ENCODE peak calls at places on chromosomes 16 and 17, in ten cellular contexts. N is IMR-90, U is Peyer's patch, O is breast epithelium, I is upper lobe of left lung, T is gastrocnemius medialis, R is ovary, Q is stomach, X is esophagus squamous epithelium, V is uterus. C is an unnamed sample.

GRCh38 chr17:38395090-38395489 is 33.2 kb upstream of the ARHGAP23 start:
- DNase-seq in N (no peak), U (no peak), O (no peak), I (no peak), T (no peak), R (no peak), Q (no peak), X (no peak), V (no peak), C (no peak)

GRCh38 chr16:28304214-28304613 is 11.9 kb downstream of the SBK1 start:
- DNase-seq in N (peak), U (no peak), O (no peak), I (no peak), T (no peak), R (peak), Q (peak), X (no peak), V (no peak), C (no peak)

GRCh38 chr17:49031965-49032928 is 35.1 kb downstream of the IGF2BP1 start:
- DNase-seq in N (peak), U (no peak), O (no peak), I (no peak), T (peak), R (no peak), Q (peak), X (no peak), V (peak), C (no peak)

GRCh38 chr16:16861546-16861945 is 482.6 kb downstream of the NPIPA7 start:
- DNase-seq in N (peak), U (peak), O (peak), I (no peak), T (no peak), R (peak), Q (peak), X (no peak), V (peak), C (peak)

GRCh38 chr16:85136705-85137322 is 24.5 kb upstream of the CIBAR2 start:
- DNase-seq in N (no peak), U (no peak), O (no peak), I (no peak), T (peak), R (peak), Q (peak), X (no peak), V (peak), C (no peak)

GRCh38 chr16:75957870-75958269 is 231.6 kb upstream of the CPHXL start:
- DNase-seq in N (no peak), U (no peak), O (no peak), I (no peak), T (no peak), R (no peak), Q (no peak), X (no peak), V (no peak), C (no peak)

GRCh38 chr16:64615647-64616280 is 506.1 kb downstream of the CDH11 start:
- DNase-seq in N (peak), U (no peak), O (no peak), I (no peak), T (no peak), R (no peak), Q (no peak), X (no peak), V (no peak), C (no peak)

GRCh38 chr17:67032985-67033384 is 11.4 kb upstream of the CACNG1 start:
- DNase-seq in N (no peak), U (no peak), O (no peak), I (peak), T (no peak), R (no peak), Q (no peak), X (no peak), V (no peak), C (no peak)

GRCh38 chr17:73184133-73184993 is 8.5 kb upstream of the COG1 start:
- DNase-seq in N (no peak), U (no peak), O (no peak), I (no peak), T (no peak), R (no peak), Q (no peak), X (no peak), V (no peak), C (no peak)

GRCh38 chr17:50318551-50319310 is 27.2 kb upstream of the XYLT2 start:
- DNase-seq in N (peak), U (no peak), O (peak), I (no peak), T (no peak), R (no peak), Q (no peak), X (no peak), V (no peak), C (peak)

GRCh38 chr17:42203354-42203753 is 9.1 kb upstream of the GHDC start:
- DNase-seq in N (no peak), U (no peak), O (no peak), I (no peak), T (no peak), R (no peak), Q (no peak), X (no peak), V (no peak), C (no peak)

GRCh38 chr17:35254107-35254802 is 11.4 kb downstream of the SLFN5 start:
- DNase-seq in N (peak), U (no peak), O (peak), I (no peak), T (peak), R (peak), Q (peak), X (no peak), V (peak), C (peak)

GRCh38 chr16:17387226-17387625 is 83.5 kb downstream of the XYLT1 start:
- DNase-seq in N (no peak), U (no peak), O (no peak), I (no peak), T (no peak), R (no peak), Q (no peak), X (no peak), V (no peak), C (no peak)

GRCh38 chr17:83073389-83074063 is 5.9 kb upstream of the METRNL start:
- DNase-seq in N (no peak), U (peak), O (no peak), I (peak), T (no peak), R (no peak), Q (peak), X (no peak), V (peak), C (no peak)

GRCh38 chr17:72145562-72145961 is 24.7 kb downstream of the SOX9 start:
- DNase-seq in N (no peak), U (no peak), O (no peak), I (no peak), T (no peak), R (no peak), Q (no peak), X (no peak), V (no peak), C (no peak)

GRCh38 chr17:81409190-81409935 is 14.1 kb downstream of the BAHCC1 start:
- DNase-seq in N (no peak), U (no peak), O (no peak), I (peak), T (no peak), R (no peak), Q (no peak), X (no peak), V (no peak), C (no peak)

GRCh38 chr16:52488837-52489289 is 58.1 kb downstream of the TOX3 start:
- DNase-seq in N (no peak), U (no peak), O (no peak), I (no peak), T (no peak), R (no peak), Q (peak), X (no peak), V (no peak), C (no peak)

GRCh38 chr17:47253541-47254402 is at the start of gene ITGB3:
- DNase-seq in N (peak), U (peak), O (peak), I (peak), T (peak), R (peak), Q (peak), X (no peak), V (peak), C (no peak)

GRCh38 chr17:73820686-73821448 is 176.6 kb upstream of the SDK2 start:
- DNase-seq in N (no peak), U (no peak), O (no peak), I (no peak), T (no peak), R (no peak), Q (peak), X (no peak), V (no peak), C (peak)

GRCh38 chr17:37888881-37889280 is 35.3 kb upstream of the TBC1D3K start:
- DNase-seq in N (no peak), U (no peak), O (no peak), I (no peak), T (no peak), R (no peak), Q (no peak), X (no peak), V (no peak), C (no peak)

GRCh38 chr16:86066755-86067154 is 167.8 kb downstream of the IRF8 start:
- DNase-seq in N (no peak), U (no peak), O (no peak), I (no peak), T (no peak), R (no peak), Q (no peak), X (no peak), V (no peak), C (no peak)

GRCh38 chr17:65278050-65278819 is 141.1 kb downstream of the RGS9 start:
- DNase-seq in N (peak), U (peak), O (no peak), I (no peak), T (peak), R (peak), Q (peak), X (no peak), V (peak), C (no peak)

GRCh38 chr16:83044589-83044988 is 417.8 kb downstream of the CDH13 start:
- DNase-seq in N (no peak), U (no peak), O (no peak), I (no peak), T (no peak), R (no peak), Q (no peak), X (no peak), V (no peak), C (no peak)

GRCh38 chr16:87369796-87370719 is 13.5 kb downstream of the FBXO31 start:
- DNase-seq in N (no peak), U (no peak), O (no peak), I (peak), T (peak), R (no peak), Q (no peak), X (no peak), V (no peak), C (no peak)

GRCh38 chr16:17431012-17431411 is 39.7 kb downstream of the XYLT1 start:
- DNase-seq in N (peak), U (no peak), O (no peak), I (no peak), T (no peak), R (no peak), Q (no peak), X (no peak), V (no peak), C (no peak)

GRCh38 chr16:66240996-66241395 is 125.5 kb upstream of the CDH5 start:
- DNase-seq in N (no peak), U (peak), O (peak), I (no peak), T (no peak), R (no peak), Q (no peak), X (no peak), V (no peak), C (no peak)

GRCh38 chr16:685967-686366 is 1.8 kb upstream of the JMJD8 start:
- DNase-seq in N (peak), U (peak), O (no peak), I (peak), T (peak), R (peak), Q (peak), X (no peak), V (no peak), C (no peak)

GRCh38 chr16:78607465-78607864 is 508.0 kb downstream of the WWOX start:
- DNase-seq in N (no peak), U (no peak), O (no peak), I (no peak), T (no peak), R (peak), Q (no peak), X (no peak), V (peak), C (no peak)

DNA sequence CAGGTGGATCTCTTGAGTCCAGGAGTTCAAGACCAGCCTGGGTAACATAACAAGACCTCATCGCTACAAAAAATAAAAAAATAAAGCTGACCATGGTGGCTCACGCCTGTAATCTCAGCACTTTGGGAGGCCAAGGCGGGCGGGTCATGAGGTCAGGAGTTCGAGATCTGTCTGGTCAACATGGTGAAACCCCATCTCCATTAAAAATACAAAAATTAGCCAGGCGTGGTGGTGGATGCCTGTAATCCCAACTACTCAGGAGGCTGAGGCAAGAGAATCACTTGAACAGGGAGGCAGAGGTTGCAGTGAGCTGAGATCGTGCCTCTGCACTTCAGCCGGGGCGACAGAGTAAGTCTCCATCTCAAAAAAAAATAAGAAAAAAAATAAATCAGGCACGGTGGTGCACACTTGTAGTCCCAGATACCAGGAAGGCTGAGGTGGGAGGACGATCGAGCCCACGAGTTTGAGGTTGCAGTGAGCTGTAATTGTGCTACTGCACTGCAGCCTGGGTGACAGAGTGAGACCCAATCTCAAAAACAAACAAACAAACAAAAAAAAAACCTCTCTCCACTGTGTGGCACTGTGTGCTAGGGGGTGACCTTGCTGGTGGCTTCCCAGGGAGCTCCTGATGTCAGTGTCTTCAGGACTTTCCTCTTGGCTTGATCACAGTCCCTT is 19.8 kb upstream of the MAPK3 start:
- DNase-seq in N (no peak), U (no peak), O (no peak), I (no peak), T (no peak), R (no peak), Q (no peak), X (no peak), V (no peak), C (no peak)
- TF ChIP-seq CTCF in N (no peak), U (peak), O (no peak), I (no peak), T (no peak), R (no peak), Q (no peak), X (no peak), V (no peak), C (no peak)

DNA sequence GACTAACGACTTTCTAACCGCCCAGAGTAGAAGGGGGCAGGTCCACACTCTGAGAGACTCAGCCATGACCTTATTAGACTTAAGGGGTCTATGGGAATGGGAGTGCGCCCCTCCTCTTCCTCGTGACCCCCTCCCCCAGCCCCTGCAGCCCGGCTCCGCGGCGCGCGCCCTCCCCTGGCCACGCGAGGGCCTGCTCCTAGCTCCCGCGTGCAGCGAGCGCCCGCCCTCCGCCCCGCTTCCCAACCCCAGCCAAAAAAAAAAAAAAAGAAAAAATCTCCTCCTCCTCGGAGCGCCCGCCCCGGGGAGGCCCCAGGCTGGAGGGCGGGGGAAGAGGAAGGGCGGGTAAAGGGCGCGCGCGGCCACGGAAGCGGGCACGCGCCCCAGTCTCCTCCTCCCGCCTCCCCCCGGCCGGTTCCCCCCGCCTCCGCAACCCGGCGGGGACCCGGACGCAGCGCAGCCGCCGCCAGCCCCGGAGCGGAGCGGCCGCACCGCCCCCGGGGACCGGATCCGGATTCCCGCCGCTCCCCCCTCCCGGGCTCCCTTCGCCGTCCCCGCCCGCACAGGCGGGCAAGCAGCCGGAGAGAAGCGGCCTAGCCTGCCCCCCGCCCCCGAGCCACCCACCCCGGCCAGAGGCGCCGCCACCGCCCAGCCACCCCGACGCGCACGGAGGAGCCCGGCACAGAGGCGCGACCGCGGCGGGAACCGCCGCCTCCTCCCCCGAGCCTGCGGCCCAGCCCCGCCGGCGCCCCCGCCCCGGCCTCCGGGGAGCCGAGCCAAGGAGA is 940 bp downstream of the UBTF start:
- DNase-seq in N (peak), U (peak), O (peak), I (peak), T (peak), R (peak), Q (peak), X (peak), V (peak), C (peak)
- TF ChIP-seq POLR2A in N (peak), U (peak), O (no peak), I (peak), T (peak), R (peak), Q (no peak), X (peak), V (peak), C (peak)

DNA sequence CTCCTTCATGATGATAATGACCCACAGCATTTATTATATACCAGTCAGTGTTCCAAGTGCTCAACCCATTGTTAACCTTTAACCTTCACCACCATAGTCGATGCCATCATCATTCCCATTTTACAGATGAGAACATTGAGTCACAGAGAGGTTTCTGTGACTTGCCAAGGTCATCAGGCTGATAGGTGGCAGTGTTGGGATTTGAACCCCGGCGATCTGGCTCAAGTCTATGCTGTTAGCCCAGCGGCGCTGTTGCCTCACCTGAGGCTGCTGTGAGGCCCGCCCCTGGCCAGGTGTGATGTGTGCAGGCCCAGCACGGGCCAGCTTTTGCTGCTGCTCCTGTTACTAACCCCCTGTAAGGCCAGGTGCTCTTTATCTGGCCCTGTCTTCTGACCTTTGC is 101.2 kb downstream of the OR1D5 start:
- DNase-seq in N (no peak), U (no peak), O (no peak), I (no peak), T (no peak), R (no peak), Q (no peak), X (no peak), V (no peak), C (no peak)
- TF ChIP-seq CTCF in N (no peak), U (no peak), O (no peak), I (no peak), T (no peak), R (no peak), Q (no peak), X (no peak), V (no peak), C (no peak)

GRCh38 chr16:68756250-68757051 is 19.4 kb downstream of the CDH1 start:
- DNase-seq in N (no peak), U (peak), O (peak), I (no peak), T (no peak), R (no peak), Q (peak), X (no peak), V (no peak), C (no peak)
- TF ChIP-seq POLR2A in N (no peak), U (no peak), O (no peak), I (no peak), T (no peak), R (no peak), Q (no peak), X (no peak), V (no peak), C (no peak)

GRCh38 chr17:31448467-31449077 is 57.1 kb downstream of the RAB11FIP4 start:
- DNase-seq in N (peak), U (no peak), O (no peak), I (no peak), T (no peak), R (no peak), Q (no peak), X (no peak), V (no peak), C (no peak)

GRCh38 chr17:31444026-31444425 is 52.6 kb downstream of the RAB11FIP4 start:
- DNase-seq in N (peak), U (no peak), O (no peak), I (no peak), T (no peak), R (no peak), Q (no peak), X (no peak), V (no peak), C (no peak)

GRCh38 chr17:31443386-31443785 is 51.9 kb downstream of the RAB11FIP4 start:
- DNase-seq in N (no peak), U (no peak), O (no peak), I (no peak), T (no peak), R (no peak), Q (no peak), X (no peak), V (no peak), C (no peak)

GRCh38 chr17:31449746-31450145 is 58.3 kb downstream of the RAB11FIP4 start:
- DNase-seq in N (no peak), U (no peak), O (no peak), I (no peak), T (no peak), R (no peak), Q (no peak), X (no peak), V (no peak), C (no peak)

DNA sequence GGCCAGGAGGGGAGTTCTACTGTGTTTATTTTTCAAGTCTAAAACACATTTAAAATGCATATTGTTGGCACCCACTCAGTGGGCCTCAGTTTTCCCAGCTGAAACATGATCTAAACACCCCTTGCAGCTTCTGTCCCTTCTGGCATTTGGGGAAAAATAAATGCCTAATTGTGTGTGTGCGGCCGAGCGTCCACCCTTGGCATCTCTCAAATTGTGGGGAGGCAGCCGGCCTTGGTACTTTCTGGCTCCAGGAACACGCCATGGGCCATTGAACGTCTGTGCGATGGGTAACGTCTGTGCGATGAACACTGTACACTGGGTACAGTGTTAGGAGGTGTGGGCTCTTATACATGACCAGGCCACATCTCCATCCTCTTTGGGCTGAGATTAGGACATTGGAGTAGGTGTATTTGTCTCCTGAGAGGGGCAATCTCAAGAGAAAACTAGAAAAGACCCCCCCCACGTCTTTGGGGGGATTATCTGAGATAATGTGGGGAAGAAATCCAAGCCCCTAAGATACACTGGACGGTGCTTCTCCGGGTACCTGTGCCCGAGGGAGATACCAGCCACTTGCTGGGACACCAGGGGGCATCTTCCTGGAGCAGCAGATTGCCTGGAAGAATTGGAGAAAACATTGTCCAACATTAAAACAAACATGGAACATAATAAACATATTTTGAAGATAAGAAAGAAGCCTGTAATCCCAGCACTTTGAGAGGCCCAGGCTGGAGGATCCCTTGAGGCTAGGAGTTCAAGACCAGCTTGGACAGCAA is 54.9 kb downstream of the RAB11FIP4 start:
- DNase-seq in N (no peak), U (no peak), O (no peak), I (no peak), T (no peak), R (no peak), Q (no peak), X (no peak), V (no peak), C (no peak)
- TF ChIP-seq CTCF in N (peak), U (no peak), O (no peak), I (no peak), T (no peak), R (no peak), Q (no peak), X (no peak), V (no peak), C (no peak)